ENCODE peak calls at places on chromosomes 16 and 17, in nine cellular contexts. L, Z, U, A, E, O, W, R and P are unnamed samples.

GRCh38 chr16:15032547-15033308 is 23.1 kb downstream of the NTAN1 start:
- DNase-seq in L (no peak), Z (peak; percentile 36), U (no peak), A (no peak), E (no peak), O (no peak), W (no peak), R (no peak), P (no peak)

GRCh38 chr16:51931596-51931995 is 615.3 kb downstream of the TOX3 start:
- DNase-seq in L (no peak), Z (no peak), U (no peak), A (no peak), E (no peak), O (no peak), W (no peak), R (no peak), P (no peak)

GRCh38 chr17:1515640-1516402 is 591 bp downstream of the INPP5K start:
- DNase-seq in L (peak; percentile 89), Z (peak; percentile 93), U (peak; percentile 72), A (peak; percentile 88), E (peak; percentile 89), O (peak; percentile 70), W (peak; percentile 62), R (peak; percentile 71), P (peak; percentile 86)

GRCh38 chr17:71677444-71677843 is 443.4 kb upstream of the SOX9 start:
- DNase-seq in L (no peak), Z (peak; percentile 30), U (no peak), A (no peak), E (no peak), O (no peak), W (no peak), R (no peak), P (no peak)

GRCh38 chr17:258045-258734 is 76.7 kb upstream of the DOC2B start:
- DNase-seq in L (no peak), Z (no peak), U (no peak), A (no peak), E (no peak), O (no peak), W (no peak), R (no peak), P (no peak)

GRCh38 chr16:56862776-56863175 is 2.2 kb upstream of the SLC12A3 start:
- DNase-seq in L (no peak), Z (no peak), U (no peak), A (no peak), E (no peak), O (no peak), W (no peak), R (no peak), P (no peak)

GRCh38 chr17:2089021-2089422 is 34.1 kb downstream of the HIC1 start:
- DNase-seq in L (no peak), Z (peak; percentile 62), U (no peak), A (no peak), E (peak; percentile 67), O (no peak), W (no peak), R (no peak), P (peak; percentile 30)

GRCh38 chr16:2751577-2752034 is 832 bp upstream of the SRRM2 start:
- DNase-seq in L (no peak), Z (no peak), U (no peak), A (no peak), E (no peak), O (no peak), W (no peak), R (peak; percentile 83), P (no peak)

GRCh38 chr16:54425681-54426549 is 139.3 kb upstream of the IRX3 start:
- DNase-seq in L (no peak), Z (no peak), U (peak; percentile 38), A (no peak), E (no peak), O (no peak), W (no peak), R (no peak), P (peak; percentile 71)

GRCh38 chr17:81535007-81535328 is 6.8 kb downstream of the FSCN2 start:
- DNase-seq in L (no peak), Z (no peak), U (no peak), A (no peak), E (no peak), O (no peak), W (no peak), R (no peak), P (no peak)

DNA sequence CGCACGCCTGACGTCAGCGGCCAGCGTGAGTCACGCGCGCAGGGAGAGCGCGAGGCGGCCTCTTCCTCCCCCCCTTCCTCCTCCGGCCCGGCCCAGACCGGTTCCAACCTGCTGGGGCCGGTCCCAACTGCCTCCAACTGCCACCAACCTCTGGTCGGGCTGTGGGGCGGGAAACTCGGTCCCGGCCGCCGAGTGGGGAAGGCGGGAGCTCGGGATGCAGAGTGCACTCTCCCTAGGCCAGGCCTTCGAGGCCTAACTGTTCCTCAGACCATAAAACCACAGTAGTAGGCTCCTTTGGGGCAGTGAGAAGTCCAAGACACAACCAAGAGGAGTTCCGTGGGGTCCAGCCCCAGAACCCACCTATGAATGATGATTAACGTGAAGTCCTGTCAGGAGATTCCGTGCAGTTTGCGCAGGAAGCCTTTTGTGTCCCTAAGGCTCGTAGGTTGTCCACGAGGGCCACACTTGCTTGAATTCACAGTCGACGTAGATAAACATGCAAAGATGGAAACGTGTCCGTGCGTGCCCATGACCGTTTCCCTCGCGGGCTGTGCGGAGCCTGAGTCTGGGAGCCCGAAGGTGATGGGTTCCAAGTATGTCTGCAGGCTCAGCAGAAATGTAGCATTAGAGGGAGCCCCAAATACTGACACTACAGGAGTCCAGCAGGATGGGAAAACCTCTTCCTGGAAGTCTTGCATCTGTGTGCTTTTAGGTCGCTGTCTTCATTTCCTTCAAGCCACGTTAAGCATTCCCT is 587 bp downstream of the UNK start:
- DNase-seq in L (peak; percentile 93), Z (peak; percentile 94), U (peak; percentile 80), A (peak; percentile 96), E (no peak), O (peak; percentile 67), W (peak; percentile 86), R (peak; percentile 87), P (peak; percentile 89)
- H2AFZ ChIP-seq in L (peak overlapping the region; percentile 38), Z (no peak overlapping the region), U (peak overlapping the region; percentile 86), A (no peak overlapping the region), E (peak overlapping the region; percentile 24), O (no peak overlapping the region), W (peak overlapping the region; percentile 87), R (no peak overlapping the region), P (peak overlapping the region; percentile 78)

GRCh38 chr17:8254881-8255280 is 5.8 kb downstream of the PFAS start:
- DNase-seq in L (no peak), Z (no peak), U (no peak), A (no peak), E (no peak), O (no peak), W (no peak), R (no peak), P (no peak)

GRCh38 chr17:8253801-8254200 is 4.7 kb downstream of the PFAS start:
- DNase-seq in L (peak; percentile 18), Z (no peak), U (no peak), A (peak; percentile 33), E (peak; percentile 26), O (no peak), W (no peak), R (no peak), P (no peak)

GRCh38 chr17:8249621-8250020 is 532 bp downstream of the PFAS start:
- DNase-seq in L (no peak), Z (no peak), U (no peak), A (no peak), E (no peak), O (no peak), W (no peak), R (no peak), P (no peak)

GRCh38 chr17:8248751-8249607 is at the start of gene PFAS:
- DNase-seq in L (peak; percentile 97), Z (peak; percentile 90), U (peak; percentile 96), A (peak; percentile 97), E (peak; percentile 90), O (peak; percentile 79), W (peak; percentile 95), R (peak; percentile 87), P (peak; percentile 98)

GRCh38 chr17:8250101-8250500 is 1.0 kb downstream of the PFAS start:
- DNase-seq in L (no peak), Z (no peak), U (no peak), A (no peak), E (no peak), O (no peak), W (no peak), R (no peak), P (no peak)
- H2AFZ ChIP-seq in L (no peak overlapping the region), Z (no peak overlapping the region), U (peak overlapping the region; percentile 99), A (peak overlapping the region; percentile 95), E (no peak overlapping the region), O (no peak overlapping the region), W (no peak overlapping the region), R (no peak overlapping the region), P (no peak overlapping the region)

GRCh38 chr16:67561501-67561823 is 864 bp upstream of the CTCF start:
- DNase-seq in L (no peak), Z (no peak), U (no peak), A (no peak), E (no peak), O (no peak), W (no peak), R (no peak), P (no peak)

GRCh38 chr16:67562526-67562917 is at the start of gene CTCF:
- DNase-seq in L (peak; percentile 96), Z (peak; percentile 82), U (peak; percentile 80), A (peak; percentile 97), E (peak; percentile 65), O (no peak), W (no peak), R (peak; percentile 70), P (peak; percentile 69)

GRCh38 chr16:67560827-67561342 is 1.4 kb upstream of the CTCF start:
- DNase-seq in L (no peak), Z (no peak), U (no peak), A (no peak), E (no peak), O (no peak), W (no peak), R (no peak), P (no peak)

GRCh38 chr16:67562918-67563707 is 787 bp downstream of the CTCF start:
- DNase-seq in L (peak; percentile 92), Z (peak; percentile 38), U (peak; percentile 53), A (peak; percentile 82), E (peak; percentile 66), O (no peak), W (peak; percentile 67), R (peak; percentile 40), P (peak; percentile 68)

DNA sequence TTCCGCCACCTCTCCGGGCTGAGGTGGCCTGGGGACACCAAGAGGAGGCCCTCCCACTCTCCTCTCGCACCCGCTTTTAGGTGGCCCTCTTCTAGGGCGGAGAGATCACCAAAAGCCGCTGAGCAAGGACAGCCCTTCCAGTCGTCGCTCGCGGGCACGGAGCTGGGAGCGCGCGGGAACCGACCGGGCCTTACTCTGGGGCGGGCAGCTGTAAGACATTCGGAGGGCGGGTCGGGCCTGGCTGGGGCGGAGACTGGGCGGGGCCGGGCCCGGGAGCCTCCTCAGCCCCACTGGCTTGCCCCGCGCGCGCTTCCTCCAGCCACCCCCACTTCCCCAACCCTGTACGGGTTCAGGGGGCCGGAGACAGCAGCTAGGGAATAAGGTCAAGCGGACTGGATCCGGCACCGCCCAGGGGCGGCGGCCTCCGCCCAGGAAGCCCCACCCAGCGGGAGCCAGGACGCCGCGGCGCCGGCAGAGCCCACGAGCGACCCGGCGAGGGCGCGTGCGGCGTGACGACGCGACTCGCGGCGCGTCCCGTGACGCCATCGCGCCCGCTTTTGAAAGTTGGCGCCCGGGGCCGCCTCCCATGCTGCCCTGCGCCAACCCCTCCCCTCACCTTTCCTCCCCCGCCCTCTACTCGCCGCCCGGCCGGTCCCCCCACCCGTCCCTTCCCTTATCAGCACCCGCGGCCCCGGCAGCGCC is 351 bp upstream of the CTCF start:
- DNase-seq in L (peak; percentile 98), Z (peak; percentile 96), U (peak; percentile 97), A (peak; percentile 98), E (peak; percentile 96), O (peak; percentile 89), W (peak; percentile 92), R (peak; percentile 97), P (peak; percentile 95)
- H2AFZ ChIP-seq in L (peak overlapping the region; percentile 74), Z (peak overlapping the region; percentile 76), U (peak overlapping the region; percentile 78), A (peak overlapping the region; percentile 45), E (peak overlapping the region; percentile 63), O (peak overlapping the region; percentile 77), W (peak overlapping the region; percentile 96), R (peak overlapping the region; percentile 16), P (peak overlapping the region; percentile 99)

GRCh38 chr17:3879591-3880417 is 13.0 kb downstream of the CAMKK1 start:
- DNase-seq in L (peak; percentile 27), Z (no peak), U (no peak), A (peak; percentile 68), E (no peak), O (no peak), W (no peak), R (no peak), P (no peak)
- H2AFZ ChIP-seq in L (no peak overlapping the region), Z (no peak overlapping the region), U (no peak overlapping the region), A (no peak overlapping the region), E (no peak overlapping the region), O (no peak overlapping the region), W (peak overlapping the region; percentile 38), R (no peak overlapping the region), P (no peak overlapping the region)